ENCODE peak calls at places on chromosomes 5 and 9, in six cellular contexts. One of them, this sample, is unnamed.

GRCh38 chr5:64147849-64148441 is 17.7 kb upstream of the RNF180 start:
- DNase-seq in lower leg skin: peak
- DNase-seq in psoas muscle: peak
- DNase-seq in fibroblast of mammary gland: peak
- DNase-seq in CD8-positive, alpha-beta T cell: no peak
- DNase-seq in gastrocnemius medialis: peak
- DNase-seq in this sample: peak

GRCh38 chr5:39783756-39784421 is 359.1 kb upstream of the DAB2 start:
- DNase-seq in lower leg skin: no peak
- DNase-seq in psoas muscle: no peak
- DNase-seq in fibroblast of mammary gland: peak
- DNase-seq in CD8-positive, alpha-beta T cell: no peak
- DNase-seq in gastrocnemius medialis: no peak
- DNase-seq in this sample: no peak

GRCh38 chr9:9003184-9003583 is 1203.6 kb upstream of the DMAC1 start:
- DNase-seq in lower leg skin: no peak
- DNase-seq in psoas muscle: no peak
- DNase-seq in fibroblast of mammary gland: peak
- DNase-seq in CD8-positive, alpha-beta T cell: no peak
- DNase-seq in gastrocnemius medialis: peak
- DNase-seq in this sample: no peak

GRCh38 chr9:76655970-76656369 is 108.3 kb upstream of the PCA3 start:
- DNase-seq in lower leg skin: no peak
- DNase-seq in psoas muscle: no peak
- DNase-seq in fibroblast of mammary gland: no peak
- DNase-seq in CD8-positive, alpha-beta T cell: no peak
- DNase-seq in gastrocnemius medialis: no peak
- DNase-seq in this sample: no peak

GRCh38 chr9:110330484-110331115 is 7.1 kb downstream of the TXNDC8 start:
- DNase-seq in lower leg skin: no peak
- DNase-seq in psoas muscle: no peak
- DNase-seq in fibroblast of mammary gland: peak
- DNase-seq in CD8-positive, alpha-beta T cell: no peak
- DNase-seq in gastrocnemius medialis: no peak
- DNase-seq in this sample: no peak

GRCh38 chr5:92527311-92528078 is 1053.5 kb downstream of the NR2F1-AS1 start:
- DNase-seq in lower leg skin: no peak
- DNase-seq in psoas muscle: no peak
- DNase-seq in fibroblast of mammary gland: peak
- DNase-seq in CD8-positive, alpha-beta T cell: no peak
- DNase-seq in gastrocnemius medialis: no peak
- DNase-seq in this sample: no peak

GRCh38 chr5:142829821-142830220 is 59.6 kb downstream of the ARHGAP26 start:
- DNase-seq in lower leg skin: no peak
- DNase-seq in psoas muscle: no peak
- DNase-seq in fibroblast of mammary gland: peak
- DNase-seq in CD8-positive, alpha-beta T cell: no peak
- DNase-seq in gastrocnemius medialis: no peak
- DNase-seq in this sample: no peak

GRCh38 chr5:124746916-124747769 is 704 bp upstream of the ZNF608 start:
- DNase-seq in lower leg skin: peak
- DNase-seq in psoas muscle: peak
- DNase-seq in fibroblast of mammary gland: peak
- DNase-seq in CD8-positive, alpha-beta T cell: no peak
- DNase-seq in gastrocnemius medialis: peak
- DNase-seq in this sample: peak

GRCh38 chr9:36788534-36788933 is 215.8 kb downstream of the MELK start:
- DNase-seq in lower leg skin: no peak
- DNase-seq in psoas muscle: no peak
- DNase-seq in fibroblast of mammary gland: no peak
- DNase-seq in CD8-positive, alpha-beta T cell: no peak
- DNase-seq in gastrocnemius medialis: no peak
- DNase-seq in this sample: no peak

GRCh38 chr5:39906146-39906545 is 481.4 kb upstream of the DAB2 start:
- DNase-seq in lower leg skin: no peak
- DNase-seq in psoas muscle: no peak
- DNase-seq in fibroblast of mammary gland: peak
- DNase-seq in CD8-positive, alpha-beta T cell: no peak
- DNase-seq in gastrocnemius medialis: no peak
- DNase-seq in this sample: no peak

GRCh38 chr5:113204525-113205161 is 228.0 kb downstream of the DCP2 start:
- DNase-seq in lower leg skin: peak
- DNase-seq in psoas muscle: peak
- DNase-seq in fibroblast of mammary gland: peak
- DNase-seq in CD8-positive, alpha-beta T cell: no peak
- DNase-seq in gastrocnemius medialis: peak
- DNase-seq in this sample: no peak

GRCh38 chr9:115373000-115373709 is 255.2 kb upstream of the TNC start:
- DNase-seq in lower leg skin: no peak
- DNase-seq in psoas muscle: no peak
- DNase-seq in fibroblast of mammary gland: peak
- DNase-seq in CD8-positive, alpha-beta T cell: no peak
- DNase-seq in gastrocnemius medialis: no peak
- DNase-seq in this sample: peak
- TF ChIP-seq CTCF in lower leg skin: no peak
- TF ChIP-seq CTCF in psoas muscle: no peak
- TF ChIP-seq CTCF in fibroblast of mammary gland: peak
- TF ChIP-seq CTCF in CD8-positive, alpha-beta T cell: no peak
- TF ChIP-seq CTCF in gastrocnemius medialis: no peak
- TF ChIP-seq CTCF in this sample: no peak

DNA sequence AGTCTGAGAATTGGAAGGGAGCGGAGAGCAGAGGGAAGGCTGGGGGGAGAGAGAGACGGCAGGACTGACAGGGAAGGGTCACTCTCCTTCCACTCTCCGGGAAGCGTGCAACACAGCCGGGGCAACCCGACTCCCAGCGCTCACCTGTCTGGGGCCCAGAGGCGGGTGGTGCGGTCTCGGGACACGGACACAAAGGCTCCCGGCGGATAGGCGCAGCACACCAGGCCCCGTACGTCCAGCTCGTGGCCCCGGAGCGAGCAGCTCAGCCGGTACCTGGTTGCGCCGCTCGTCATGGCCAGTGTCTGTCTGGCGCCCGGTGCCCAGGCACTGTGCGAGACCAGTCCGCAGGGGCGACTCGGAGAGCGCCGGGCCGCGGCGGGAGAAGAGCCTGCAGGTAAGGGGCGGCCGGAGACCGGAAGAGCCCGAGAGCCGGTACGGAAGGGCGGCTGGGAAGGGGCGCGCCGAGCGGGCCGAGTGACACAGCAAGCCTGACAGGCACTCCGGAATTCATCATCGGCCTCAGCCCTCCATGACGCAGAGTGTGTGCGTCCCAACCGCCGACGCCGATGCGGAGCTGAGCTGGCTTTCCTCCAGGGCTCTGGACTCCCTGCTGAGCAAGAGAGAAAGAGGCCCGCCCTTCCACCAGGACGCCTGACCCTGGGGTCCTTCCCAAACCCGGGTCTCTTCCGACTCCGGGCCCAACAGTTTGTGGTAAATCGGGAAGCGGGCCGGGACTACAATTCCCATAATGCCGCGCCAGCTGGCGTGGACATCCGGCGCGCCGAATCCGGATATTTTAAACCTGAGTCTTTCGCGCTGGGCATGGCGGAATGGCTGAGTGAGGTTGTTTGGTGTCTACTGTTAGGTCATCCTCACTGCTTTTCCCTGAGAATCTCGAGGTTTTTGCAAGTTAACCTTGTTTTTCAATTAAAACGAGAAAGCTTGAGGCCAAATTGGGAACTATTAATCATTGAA is at the start of gene PLAA:
- DNase-seq in lower leg skin: peak
- DNase-seq in psoas muscle: peak
- DNase-seq in fibroblast of mammary gland: peak
- DNase-seq in CD8-positive, alpha-beta T cell: peak
- DNase-seq in gastrocnemius medialis: peak
- DNase-seq in this sample: peak
- TF ChIP-seq CTCF in lower leg skin: no peak
- TF ChIP-seq CTCF in psoas muscle: peak
- TF ChIP-seq CTCF in fibroblast of mammary gland: no peak
- TF ChIP-seq CTCF in CD8-positive, alpha-beta T cell: no peak
- TF ChIP-seq CTCF in gastrocnemius medialis: peak
- TF ChIP-seq CTCF in this sample: peak

GRCh38 chr9:70588999-70589398 is 174.5 kb upstream of the KLF9 start:
- DNase-seq in lower leg skin: no peak
- DNase-seq in psoas muscle: no peak
- DNase-seq in fibroblast of mammary gland: peak
- DNase-seq in CD8-positive, alpha-beta T cell: no peak
- DNase-seq in gastrocnemius medialis: no peak
- DNase-seq in this sample: no peak
- TF ChIP-seq CTCF in lower leg skin: no peak
- TF ChIP-seq CTCF in psoas muscle: no peak
- TF ChIP-seq CTCF in fibroblast of mammary gland: no peak
- TF ChIP-seq CTCF in CD8-positive, alpha-beta T cell: no peak
- TF ChIP-seq CTCF in gastrocnemius medialis: no peak
- TF ChIP-seq CTCF in this sample: no peak

DNA sequence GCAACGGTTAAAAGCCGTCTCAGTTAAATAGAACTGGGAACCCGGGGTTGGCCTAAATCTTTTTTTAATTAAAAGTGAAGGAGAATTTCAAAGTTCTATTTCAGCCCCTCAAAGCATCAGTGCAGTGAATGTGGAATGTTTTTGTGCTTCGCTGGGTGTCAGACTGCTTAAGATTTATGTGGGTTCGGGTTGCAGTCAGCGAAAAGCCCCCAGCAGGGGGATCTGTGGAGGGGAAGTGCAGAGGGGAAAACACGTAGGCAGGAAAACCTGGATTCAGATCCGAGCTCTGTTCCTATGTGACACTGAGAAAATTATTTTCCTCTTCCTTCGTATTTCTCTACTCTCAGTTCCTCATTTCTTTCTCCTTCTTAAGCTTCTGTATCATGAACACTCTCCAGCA is 19.7 kb downstream of the BRINP1 start:
- DNase-seq in lower leg skin: no peak
- DNase-seq in psoas muscle: no peak
- DNase-seq in fibroblast of mammary gland: no peak
- DNase-seq in CD8-positive, alpha-beta T cell: no peak
- DNase-seq in gastrocnemius medialis: no peak
- DNase-seq in this sample: no peak
- TF ChIP-seq CTCF in lower leg skin: no peak
- TF ChIP-seq CTCF in psoas muscle: no peak
- TF ChIP-seq CTCF in fibroblast of mammary gland: no peak
- TF ChIP-seq CTCF in CD8-positive, alpha-beta T cell: no peak
- TF ChIP-seq CTCF in gastrocnemius medialis: no peak
- TF ChIP-seq CTCF in this sample: no peak

GRCh38 chr5:73426034-73426433 is 22.5 kb downstream of the FOXD1 start:
- DNase-seq in lower leg skin: no peak
- DNase-seq in psoas muscle: no peak
- DNase-seq in fibroblast of mammary gland: no peak
- DNase-seq in CD8-positive, alpha-beta T cell: no peak
- DNase-seq in gastrocnemius medialis: no peak
- DNase-seq in this sample: no peak

GRCh38 chr5:73424489-73425102 is 24.0 kb downstream of the FOXD1 start:
- DNase-seq in lower leg skin: no peak
- DNase-seq in psoas muscle: no peak
- DNase-seq in fibroblast of mammary gland: no peak
- DNase-seq in CD8-positive, alpha-beta T cell: no peak
- DNase-seq in gastrocnemius medialis: no peak
- DNase-seq in this sample: no peak

GRCh38 chr5:73419414-73420390 is 28.9 kb downstream of the FOXD1 start:
- DNase-seq in lower leg skin: no peak
- DNase-seq in psoas muscle: peak
- DNase-seq in fibroblast of mammary gland: peak
- DNase-seq in CD8-positive, alpha-beta T cell: no peak
- DNase-seq in gastrocnemius medialis: peak
- DNase-seq in this sample: no peak

GRCh38 chr5:73418244-73418691 is 30.3 kb downstream of the FOXD1 start:
- DNase-seq in lower leg skin: no peak
- DNase-seq in psoas muscle: peak
- DNase-seq in fibroblast of mammary gland: no peak
- DNase-seq in CD8-positive, alpha-beta T cell: no peak
- DNase-seq in gastrocnemius medialis: no peak
- DNase-seq in this sample: no peak

GRCh38 chr5:73422164-73422563 is 26.4 kb downstream of the FOXD1 start:
- DNase-seq in lower leg skin: no peak
- DNase-seq in psoas muscle: no peak
- DNase-seq in fibroblast of mammary gland: no peak
- DNase-seq in CD8-positive, alpha-beta T cell: no peak
- DNase-seq in gastrocnemius medialis: no peak
- DNase-seq in this sample: no peak
- TF ChIP-seq CTCF in lower leg skin: no peak
- TF ChIP-seq CTCF in psoas muscle: no peak
- TF ChIP-seq CTCF in fibroblast of mammary gland: no peak
- TF ChIP-seq CTCF in CD8-positive, alpha-beta T cell: no peak
- TF ChIP-seq CTCF in gastrocnemius medialis: no peak
- TF ChIP-seq CTCF in this sample: no peak

GRCh38 chr9:124762633-124763032 is 8.5 kb downstream of the NR6A1 start:
- DNase-seq in lower leg skin: no peak
- DNase-seq in psoas muscle: no peak
- DNase-seq in fibroblast of mammary gland: no peak
- DNase-seq in CD8-positive, alpha-beta T cell: no peak
- DNase-seq in gastrocnemius medialis: no peak
- DNase-seq in this sample: no peak

GRCh38 chr9:124766815-124767554 is 4.1 kb downstream of the NR6A1 start:
- DNase-seq in lower leg skin: no peak
- DNase-seq in psoas muscle: no peak
- DNase-seq in fibroblast of mammary gland: no peak
- DNase-seq in CD8-positive, alpha-beta T cell: no peak
- DNase-seq in gastrocnemius medialis: no peak
- DNase-seq in this sample: no peak

GRCh38 chr9:124766326-124766725 is 4.8 kb downstream of the NR6A1 start:
- DNase-seq in lower leg skin: no peak
- DNase-seq in psoas muscle: no peak
- DNase-seq in fibroblast of mammary gland: no peak
- DNase-seq in CD8-positive, alpha-beta T cell: no peak
- DNase-seq in gastrocnemius medialis: no peak
- DNase-seq in this sample: no peak

GRCh38 chr9:124765439-124765835 is 5.7 kb downstream of the NR6A1 start:
- DNase-seq in lower leg skin: no peak
- DNase-seq in psoas muscle: no peak
- DNase-seq in fibroblast of mammary gland: no peak
- DNase-seq in CD8-positive, alpha-beta T cell: no peak
- DNase-seq in gastrocnemius medialis: no peak
- DNase-seq in this sample: no peak

DNA sequence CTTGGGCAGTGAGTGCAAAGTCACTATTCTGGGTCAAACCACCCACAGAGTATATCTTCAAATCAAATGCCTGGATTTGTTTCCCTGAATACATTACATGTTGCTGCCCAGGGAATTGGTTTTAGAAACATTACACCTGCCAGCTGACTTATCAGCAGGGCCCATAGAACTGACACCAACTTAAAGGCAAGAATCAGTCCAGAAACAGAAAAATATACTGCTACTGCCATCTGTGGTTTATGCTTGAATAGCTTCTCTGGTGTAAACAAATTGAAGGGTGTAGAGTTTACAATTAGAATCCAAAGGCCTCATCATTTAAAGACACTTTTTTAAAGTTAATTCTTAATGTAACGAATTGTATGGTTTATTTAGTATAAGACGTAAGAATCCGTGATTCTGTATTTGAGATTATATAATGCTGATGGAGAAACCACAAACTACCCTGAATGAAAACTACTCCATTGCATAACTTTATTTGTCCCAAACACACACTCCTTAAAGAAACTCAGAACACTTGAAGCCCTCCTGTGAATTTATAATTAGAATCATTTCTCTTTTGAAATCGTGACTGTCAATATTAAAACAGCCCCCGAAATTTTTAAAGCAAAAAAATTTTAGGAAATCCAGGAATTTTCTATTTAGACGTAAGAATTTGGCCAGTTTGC is 6.2 kb downstream of the NR6A1 start:
- DNase-seq in lower leg skin: no peak
- DNase-seq in psoas muscle: no peak
- DNase-seq in fibroblast of mammary gland: no peak
- DNase-seq in CD8-positive, alpha-beta T cell: no peak
- DNase-seq in gastrocnemius medialis: no peak
- DNase-seq in this sample: no peak
- TF ChIP-seq CTCF in lower leg skin: no peak
- TF ChIP-seq CTCF in psoas muscle: no peak
- TF ChIP-seq CTCF in fibroblast of mammary gland: peak
- TF ChIP-seq CTCF in CD8-positive, alpha-beta T cell: no peak
- TF ChIP-seq CTCF in gastrocnemius medialis: no peak
- TF ChIP-seq CTCF in this sample: peak

This sample was measured in GM13977.